ENCODE peak calls at places on chromosomes 7 and 10, in nine cellular contexts. P is ovary, G is heart left ventricle, W is body of pancreas, M is upper lobe of left lung, A is A549, V is Peyer's patch, I is stomach, K is breast epithelium. S is an unnamed sample. For H3K4me1, the result is how much of the 10 kb centered on the place peaks cover.

GRCh38 chr7:99011706-99012404 is 132.1 kb downstream of the SMURF1 start:
- DNase-seq in I (peak), M (no peak), V (peak), G (no peak), A (no peak), K (no peak), W (no peak), P (no peak), S (peak)

GRCh38 chr7:44099669-44100068 is 4.5 kb upstream of the AEBP1 start:
- DNase-seq in K (no peak), G (no peak), I (no peak), V (no peak), M (no peak), P (no peak), A (no peak), W (no peak), S (no peak)

GRCh38 chr10:122102867-122103525 is 114.0 kb downstream of the TACC2 start:
- DNase-seq in K (no peak), V (no peak), I (no peak), M (no peak), G (no peak), W (no peak), P (no peak), A (peak), S (no peak)

GRCh38 chr10:44281089-44281613 is 103.7 kb downstream of the CXCL12 start:
- DNase-seq in M (no peak), G (peak), V (no peak), W (no peak), I (no peak), A (no peak), P (no peak), K (no peak), S (no peak)

GRCh38 chr7:139734395-139734794 is 43.4 kb downstream of the HIPK2 start:
- DNase-seq in W (peak), P (no peak), K (no peak), I (no peak), A (no peak), M (no peak), V (peak), G (peak), S (no peak)

GRCh38 chr7:155741805-155742204 is 70.5 kb downstream of the SHH start:
- DNase-seq in G (no peak), P (no peak), I (peak), W (no peak), K (no peak), M (peak), V (peak), A (no peak), S (no peak)

GRCh38 chr10:118332247-118332646 is 9.9 kb downstream of the FAM204A start:
- DNase-seq in P (no peak), A (no peak), K (no peak), M (no peak), G (no peak), I (no peak), W (no peak), V (no peak), S (no peak)

GRCh38 chr10:133565441-133566294 is at the start of gene SYCE1:
- DNase-seq in A (no peak), V (no peak), W (peak), P (peak), M (peak), G (no peak), I (no peak), K (peak), S (no peak)

GRCh38 chr10:15863733-15864132 is 3.4 kb upstream of the MINDY3 start:
- DNase-seq in W (no peak), P (no peak), A (no peak), G (no peak), V (no peak), K (no peak), I (no peak), M (no peak), S (no peak)

GRCh38 chr7:41755100-41755499 is 52.2 kb upstream of the INHBA start:
- DNase-seq in K (no peak), A (no peak), M (no peak), I (no peak), G (no peak), V (no peak), W (no peak), P (no peak), S (no peak)

GRCh38 chr10:53997953-53998352 is 803.1 kb downstream of the PCDH15 start:
- DNase-seq in K (no peak), P (no peak), W (no peak), I (no peak), A (no peak), V (no peak), G (no peak), M (no peak), S (no peak)

GRCh38 chr10:46254007-46254383 is 32.8 kb upstream of the ANTXRL start:
- DNase-seq in A (no peak), W (no peak), P (no peak), K (no peak), G (no peak), I (peak), M (no peak), V (no peak), S (no peak)

GRCh38 chr10:95445223-95445836 is 115.8 kb downstream of the SORBS1 start:
- DNase-seq in M (no peak), G (peak), W (peak), P (peak), K (peak), I (peak), A (peak), V (peak), S (no peak)

GRCh38 chr7:106460792-106461254 is 176.0 kb upstream of the NAMPT start:
- DNase-seq in W (no peak), G (no peak), A (no peak), M (no peak), K (no peak), V (no peak), I (no peak), P (no peak), S (no peak)

GRCh38 chr10:114541081-114541833 is 116.8 kb downstream of the ABLIM1 start:
- DNase-seq in G (peak), V (peak), W (peak), M (no peak), I (peak), P (peak), K (no peak), A (no peak), S (peak)

GRCh38 chr7:149870701-149871483 is 2.9 kb upstream of the ATP6V0E2 start:
- DNase-seq in P (no peak), K (no peak), G (peak), A (no peak), I (no peak), W (no peak), V (no peak), M (no peak), S (peak)

DNA sequence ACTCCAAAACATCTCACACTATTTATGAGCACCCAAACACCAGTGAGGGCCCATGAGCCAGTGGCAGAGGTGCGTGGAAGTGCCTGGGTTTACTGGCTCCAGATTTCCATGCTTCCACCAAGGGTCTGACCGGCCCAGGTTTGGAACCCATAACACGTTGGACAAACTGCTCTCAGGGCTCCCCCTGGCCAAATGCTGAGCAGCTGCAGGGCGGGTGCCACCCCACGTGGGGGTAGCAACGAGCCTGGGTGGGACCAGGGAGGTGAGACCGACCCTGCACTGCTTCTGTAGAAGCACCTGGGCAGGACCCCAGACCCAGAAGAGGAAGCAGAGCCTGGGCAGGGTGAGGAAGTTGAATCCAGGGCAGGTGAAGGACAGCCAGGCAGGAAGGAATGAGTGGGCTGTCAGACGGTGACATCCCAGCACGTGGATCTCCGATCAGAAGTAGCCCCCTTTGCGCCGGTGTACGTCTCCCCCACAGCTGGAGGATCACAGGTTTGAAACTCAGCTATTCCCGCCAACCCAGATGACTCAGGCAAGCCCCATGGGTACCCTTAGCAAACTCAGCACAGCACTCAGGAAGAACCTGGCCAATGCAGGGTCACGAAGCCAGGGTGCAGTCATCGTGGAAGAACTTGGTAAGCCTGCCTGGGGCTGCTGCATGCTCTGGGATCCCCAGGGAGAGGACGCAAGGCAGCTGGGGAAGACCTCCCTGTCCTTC is 100.4 kb upstream of the DDC start:
- DNase-seq in V (no peak), W (no peak), A (no peak), P (no peak), I (no peak), G (no peak), K (no peak), M (peak), S (no peak)
- H3K4me1 ChIP-seq in V (under half), W (half or more), A (under half), P (under half), I (half or more), G (half or more), K (under half), M (half or more), S (half or more)

DNA sequence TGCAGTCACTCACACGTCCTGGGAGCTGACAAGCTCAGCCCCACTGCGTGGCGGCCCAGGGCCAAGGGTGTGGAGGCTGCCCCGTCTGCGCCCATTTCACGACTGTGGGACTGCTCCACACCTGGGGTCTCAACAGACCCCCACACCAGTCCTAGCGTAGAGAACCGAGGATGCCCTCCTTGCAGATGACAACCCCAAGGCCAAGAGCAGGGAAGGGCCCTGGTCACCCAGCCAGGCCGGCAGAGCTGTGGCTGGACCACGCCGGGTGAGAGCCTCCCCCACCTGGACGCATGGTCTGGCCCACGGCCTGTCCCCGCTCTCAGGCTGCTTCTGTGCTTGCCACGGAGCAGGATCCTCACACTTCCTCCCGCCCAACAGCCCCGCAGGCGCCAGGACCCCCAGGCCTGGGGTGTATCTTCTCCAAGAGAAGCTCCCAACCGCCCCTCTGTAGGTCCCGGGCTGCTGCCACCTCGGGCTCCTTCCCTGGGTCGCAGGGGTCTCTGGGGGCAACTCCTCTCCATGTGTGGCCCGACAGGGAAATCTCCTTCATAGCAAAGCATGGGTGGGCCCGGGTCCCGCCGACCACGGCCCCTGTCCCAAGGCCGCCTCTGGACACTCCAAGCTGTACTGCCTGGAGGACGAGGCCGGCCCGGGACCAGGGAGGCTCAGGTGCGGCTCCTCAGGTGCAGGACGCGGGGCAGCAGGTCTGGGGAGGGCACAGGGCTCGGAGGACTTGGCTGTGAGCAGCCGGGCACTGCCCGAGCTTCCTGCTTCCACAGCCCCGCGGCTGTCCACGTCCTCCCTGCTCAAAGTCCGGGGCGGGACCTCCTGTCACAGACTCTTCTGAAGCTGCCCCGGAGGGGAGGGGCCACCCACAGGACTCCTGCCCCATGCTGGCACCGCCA is 88.8 kb downstream of the FOXL3 start:
- DNase-seq in M (peak), K (no peak), A (no peak), W (no peak), G (peak), V (peak), P (peak), I (peak), S (no peak)
- TF ChIP-seq POLR2A in M (no peak), K (no peak), A (no peak), W (no peak), G (no peak), V (peak), P (no peak), I (no peak), S (no peak)

DNA sequence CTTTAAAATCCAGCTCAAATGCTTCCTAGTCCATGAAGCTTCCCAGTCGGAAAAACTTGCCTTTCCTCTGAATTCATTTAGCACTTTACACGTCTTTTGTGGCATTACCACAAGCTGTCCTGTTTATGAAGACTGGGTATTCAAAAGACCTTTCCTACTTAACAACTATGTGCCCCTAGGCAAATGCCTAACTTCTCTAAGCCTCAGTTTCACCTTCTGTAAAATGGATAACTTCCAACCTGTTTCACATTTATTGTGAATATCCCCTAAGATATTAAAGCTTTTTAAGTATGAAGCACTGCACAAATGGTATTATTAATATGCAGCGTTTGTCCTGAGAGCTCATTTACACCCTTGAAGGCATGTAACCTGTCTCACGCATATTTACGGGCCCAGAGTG is 843 bp downstream of the CFAP70 start:
- DNase-seq in K (no peak), P (no peak), G (no peak), W (no peak), A (no peak), I (no peak), M (no peak), V (no peak), S (no peak)
- H3K4me1 ChIP-seq in K (under half), P (under half), G (under half), W (under half), A (under half), I (under half), M (under half), V (under half), S (under half)

GRCh38 chr10:92760609-92761008 is 70.9 kb downstream of the HHEX start:
- DNase-seq in V (no peak), K (no peak), G (no peak), W (no peak), M (no peak), I (no peak), A (no peak), P (no peak), S (no peak)
- TF ChIP-seq POLR2A in V (no peak), K (no peak), G (no peak), W (no peak), M (no peak), I (no peak), A (no peak), P (no peak), S (no peak)

GRCh38 chr10:6022693-6023092 is 39.5 kb downstream of the IL2RA start:
- DNase-seq in V (no peak), A (no peak), M (no peak), W (no peak), P (no peak), I (no peak), G (no peak), K (no peak), S (no peak)
- H3K4me1 ChIP-seq in V (under half), A (under half), M (under half), W (under half), P (under half), I (under half), G (under half), K (under half), S (under half)

GRCh38 chr10:4825868-4826787 is at the start of gene AKR1E2:
- DNase-seq in M (peak), I (peak), G (peak), P (peak), V (peak), A (peak), W (peak), K (peak), S (no peak)

GRCh38 chr10:4824791-4825310 is 1.2 kb upstream of the AKR1E2 start:
- DNase-seq in P (no peak), K (no peak), M (peak), W (no peak), A (no peak), V (no peak), G (no peak), I (no peak), S (no peak)

GRCh38 chr10:4825456-4825867 is 545 bp upstream of the AKR1E2 start:
- DNase-seq in I (no peak), A (no peak), W (no peak), K (no peak), V (no peak), M (peak), G (no peak), P (no peak), S (no peak)

GRCh38 chr10:4828005-4828404 is 2.0 kb downstream of the AKR1E2 start:
- DNase-seq in I (no peak), K (no peak), G (no peak), M (no peak), V (no peak), A (no peak), W (no peak), P (no peak), S (peak)

DNA sequence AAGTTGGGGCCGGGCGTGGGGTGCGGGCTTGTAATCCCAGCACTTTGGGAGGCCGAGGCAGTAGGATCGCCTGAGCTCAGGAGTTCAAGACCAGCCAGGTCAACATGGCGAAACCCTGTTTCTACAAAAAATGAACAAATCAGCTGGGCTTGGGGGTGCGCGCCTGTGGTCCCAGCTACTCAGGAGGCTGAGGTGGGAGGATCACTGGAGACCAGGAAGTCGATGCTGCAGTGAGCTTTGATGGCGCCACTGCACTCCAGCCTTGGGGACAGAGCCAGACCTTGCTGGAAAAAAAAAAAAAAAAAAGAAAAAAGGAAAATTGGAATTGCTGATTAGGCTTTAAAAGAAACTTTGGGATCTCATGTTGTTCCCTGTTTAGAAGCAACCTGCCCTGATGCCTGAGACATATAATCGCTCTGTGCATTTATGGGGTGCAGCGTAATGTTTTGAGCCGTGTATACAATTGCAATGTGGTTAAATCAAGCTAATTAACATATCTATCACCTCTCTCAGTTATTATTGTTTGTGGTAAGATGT is 849 bp downstream of the AKR1E2 start:
- DNase-seq in W (no peak), I (no peak), K (no peak), M (no peak), A (no peak), V (no peak), G (no peak), P (no peak), S (no peak)
- TF ChIP-seq POLR2A in W (no peak), I (no peak), K (no peak), M (no peak), A (no peak), V (no peak), G (no peak), P (no peak), S (no peak)

GRCh38 chr7:2982831-2983230 is 60.8 kb downstream of the CARD11 start:
- DNase-seq in W (peak), M (no peak), A (no peak), P (no peak), K (no peak), I (no peak), G (no peak), V (peak), S (no peak)
- H3K4me1 ChIP-seq in W (under half), M (under half), A (under half), P (under half), K (under half), I (under half), G (under half), V (under half), S (under half)

GRCh38 chr7:105015631-105015965 is 1.6 kb downstream of the KMT2E start:
- DNase-seq in G (peak), P (no peak), K (no peak), I (peak), V (peak), M (no peak), A (no peak), W (peak), S (no peak)

GRCh38 chr7:105013283-105013817 is 655 bp upstream of the KMT2E start:
- DNase-seq in A (peak), V (peak), K (peak), M (peak), G (peak), W (peak), P (peak), I (peak), S (peak)

GRCh38 chr7:105012503-105013282 is 1.3 kb upstream of the KMT2E start:
- DNase-seq in K (peak), G (peak), M (peak), A (peak), W (peak), I (peak), V (peak), P (peak), S (peak)

GRCh38 chr7:105014725-105015630 is 973 bp downstream of the KMT2E start:
- DNase-seq in A (peak), G (peak), P (peak), V (peak), M (no peak), K (no peak), W (peak), I (peak), S (no peak)

DNA sequence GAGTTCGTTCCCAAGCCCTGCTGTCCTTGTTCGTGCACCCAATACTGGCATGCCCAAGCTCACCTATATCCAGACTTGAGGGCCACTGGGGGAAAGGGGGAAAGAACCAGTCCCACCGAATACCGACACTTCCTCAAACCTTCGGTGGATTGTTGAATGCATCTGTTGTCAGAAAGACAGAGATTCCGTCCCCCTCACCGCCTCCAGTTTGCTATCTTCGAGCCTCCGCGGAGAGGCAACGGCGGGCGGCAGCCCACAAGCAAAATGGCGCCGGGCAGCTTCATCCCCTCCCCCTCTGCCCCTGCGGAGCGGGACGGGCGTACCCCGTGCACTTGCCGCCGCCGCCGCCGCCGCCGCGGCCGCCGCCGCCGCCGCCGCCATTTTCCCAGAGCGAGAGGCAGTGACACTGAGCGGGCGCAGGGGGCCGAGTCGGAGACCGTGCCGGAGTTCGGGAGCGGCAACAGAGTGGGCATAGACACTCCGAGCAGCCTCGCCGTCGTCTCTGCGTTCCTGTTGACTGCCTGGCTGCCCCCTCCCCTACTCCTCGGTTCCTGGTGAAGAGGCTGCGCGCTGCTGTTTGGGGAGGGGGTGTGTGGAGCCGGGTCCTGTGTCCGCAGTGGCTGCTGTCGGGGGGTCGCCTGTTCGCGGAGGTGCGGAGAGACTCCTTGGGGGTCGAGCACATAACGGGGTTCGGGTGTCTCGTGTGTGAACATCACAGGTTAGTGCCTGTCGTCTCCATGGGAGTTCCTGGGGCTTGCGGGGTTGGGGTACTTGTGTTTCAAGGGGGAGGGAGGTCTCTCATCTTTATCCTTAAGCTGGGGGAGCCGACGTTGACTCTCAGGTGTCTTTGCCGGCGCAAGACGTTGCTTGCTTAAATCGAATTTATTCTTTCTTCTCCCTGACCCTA is at the start of gene KMT2E:
- DNase-seq in I (peak), G (peak), V (peak), M (peak), A (peak), W (peak), K (peak), P (peak), S (no peak)
- TF ChIP-seq POLR2A in I (no peak), G (peak), V (no peak), M (no peak), A (peak), W (peak), K (no peak), P (peak), S (no peak)